ENCODE peak calls at places on chromosomes 5 and 9, in four cellular contexts. N is HepG2, V is K562, M is GM12878. Z is an unnamed sample.
A peak's percentile ranks its signal among the peaks of the same experiment; 100 is the strongest.

GRCh38 chr5:2752875-2753435 is 1.5 kb upstream of the IRX2 start:
- DNase-seq in N (no peak), V (no peak), M (no peak), Z (no peak)

GRCh38 chr5:124729687-124730359 is 16.6 kb downstream of the ZNF608 start:
- DNase-seq in N (no peak), V (no peak), M (no peak), Z (no peak)

GRCh38 chr9:18800579-18800978 is 232.4 kb downstream of the SAXO1 start:
- DNase-seq in N (no peak), V (no peak), M (no peak), Z (no peak)

GRCh38 chr5:81354093-81354492 is 39.8 kb downstream of the ACOT12 start:
- DNase-seq in N (no peak), V (no peak), M (no peak), Z (no peak)

GRCh38 chr5:112403069-112403468 is 16.0 kb downstream of the EPB41L4A start:
- DNase-seq in N (no peak), V (no peak), M (no peak), Z (no peak)

GRCh38 chr5:59206132-59206581 is 623.3 kb downstream of the RAB3C start:
- DNase-seq in N (no peak), V (no peak), M (no peak), Z (no peak)

GRCh38 chr5:147391781-147392180 is 118.1 kb downstream of the DPYSL3 start:
- DNase-seq in N (peak; percentile 25), V (no peak), M (no peak), Z (peak; percentile 38)

GRCh38 chr5:169107316-169107715 is 193.6 kb downstream of the SLIT3 start:
- DNase-seq in N (no peak), V (no peak), M (no peak), Z (no peak)

GRCh38 chr5:41247135-41247534 is 33.8 kb upstream of the C6 start:
- DNase-seq in N (no peak), V (no peak), M (no peak), Z (no peak)

GRCh38 chr5:126138475-126139005 is 284.7 kb upstream of the GRAMD2B start:
- DNase-seq in N (no peak), V (no peak), M (no peak), Z (no peak)

GRCh38 chr9:6522263-6522662 is 109.3 kb downstream of the UHRF2 start:
- DNase-seq in N (no peak), V (no peak), M (no peak), Z (no peak)

DNA sequence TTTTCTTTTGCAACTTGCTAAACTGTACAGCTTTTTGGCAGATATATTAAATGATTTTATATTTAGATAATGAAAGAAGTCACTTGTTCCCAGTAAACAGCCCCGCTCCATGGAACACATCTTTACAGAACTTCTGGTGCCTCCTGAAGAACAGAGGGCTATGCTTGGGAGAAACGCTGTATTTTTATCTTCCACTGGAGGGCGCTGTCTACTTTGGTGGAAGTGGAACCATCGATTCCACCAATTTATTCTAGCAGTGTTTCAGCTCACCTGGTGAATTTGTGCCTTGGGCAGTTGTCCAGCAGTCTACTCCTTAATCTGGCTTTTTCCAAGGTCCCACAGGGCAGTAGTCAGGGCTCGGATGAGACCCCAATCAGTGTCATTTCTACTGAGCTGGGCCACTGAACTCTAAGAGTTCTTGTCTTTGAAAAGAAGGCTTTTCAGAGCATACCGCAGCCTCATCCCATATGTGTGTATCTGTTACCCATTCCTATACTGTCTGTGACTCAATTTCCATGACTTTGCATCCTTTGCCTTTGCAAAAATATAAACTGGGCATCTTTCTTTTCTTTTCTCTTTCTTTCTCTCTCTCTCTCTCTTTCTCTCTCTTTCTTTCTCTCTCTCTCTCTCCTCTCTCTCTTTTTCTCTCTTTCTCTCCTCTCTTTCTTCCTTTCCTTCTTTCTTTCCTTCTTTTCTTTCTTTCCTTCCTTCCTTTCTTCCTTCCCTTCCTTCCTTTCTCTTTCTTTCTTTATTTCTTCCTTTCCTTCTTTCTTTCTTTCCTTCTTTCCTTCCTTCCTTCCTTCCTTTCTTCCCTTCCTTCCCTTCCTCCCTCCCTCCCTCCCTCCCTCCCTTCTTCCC is 138.5 kb upstream of the ZNF618 start:
- DNase-seq in N (peak; percentile 46), V (peak; percentile 54), M (no peak), Z (peak; percentile 70)
- TF ChIP-seq USF2 in N (no peak), V (no peak), M (no peak), Z (no peak)

GRCh38 chr5:158376679-158377078 is 517.7 kb upstream of the CLINT1 start:
- DNase-seq in N (no peak), V (no peak), M (no peak), Z (no peak)

GRCh38 chr5:158378931-158379330 is 520.0 kb upstream of the CLINT1 start:
- DNase-seq in N (no peak), V (no peak), M (no peak), Z (no peak)

GRCh38 chr5:158380661-158381060 is 521.7 kb upstream of the CLINT1 start:
- DNase-seq in N (no peak), V (no peak), M (no peak), Z (no peak)

GRCh38 chr5:158373623-158374375 is 514.9 kb upstream of the CLINT1 start:
- DNase-seq in N (no peak), V (no peak), M (no peak), Z (no peak)

GRCh38 chr5:158375531-158375930 is 516.6 kb upstream of the CLINT1 start:
- DNase-seq in N (no peak), V (no peak), M (no peak), Z (no peak)
- TF ChIP-seq TCF7 in N (no peak), V (no peak), M (no peak), Z (no peak)

GRCh38 chr9:92295827-92296258 is 2.3 kb upstream of the IARS1 start:
- DNase-seq in N (no peak), V (peak; percentile 63), M (no peak), Z (no peak)
- TF ChIP-seq MAX in N (no peak), V (no peak), M (no peak), Z (no peak)

GRCh38 chr5:180328296-180329137 is 24.6 kb downstream of the GFPT2 start:
- DNase-seq in N (peak; percentile 74), V (peak; percentile 76), M (peak; percentile 17), Z (peak; percentile 91)
- TF ChIP-seq USF2 in N (no peak), V (no peak), M (no peak), Z (no peak)

GRCh38 chr5:83654427-83654994 is 66.1 kb downstream of the HAPLN1 start:
- DNase-seq in N (no peak), V (no peak), M (no peak), Z (no peak)
- TF ChIP-seq TCF7 in N (no peak), V (no peak), M (no peak), Z (no peak)

DNA sequence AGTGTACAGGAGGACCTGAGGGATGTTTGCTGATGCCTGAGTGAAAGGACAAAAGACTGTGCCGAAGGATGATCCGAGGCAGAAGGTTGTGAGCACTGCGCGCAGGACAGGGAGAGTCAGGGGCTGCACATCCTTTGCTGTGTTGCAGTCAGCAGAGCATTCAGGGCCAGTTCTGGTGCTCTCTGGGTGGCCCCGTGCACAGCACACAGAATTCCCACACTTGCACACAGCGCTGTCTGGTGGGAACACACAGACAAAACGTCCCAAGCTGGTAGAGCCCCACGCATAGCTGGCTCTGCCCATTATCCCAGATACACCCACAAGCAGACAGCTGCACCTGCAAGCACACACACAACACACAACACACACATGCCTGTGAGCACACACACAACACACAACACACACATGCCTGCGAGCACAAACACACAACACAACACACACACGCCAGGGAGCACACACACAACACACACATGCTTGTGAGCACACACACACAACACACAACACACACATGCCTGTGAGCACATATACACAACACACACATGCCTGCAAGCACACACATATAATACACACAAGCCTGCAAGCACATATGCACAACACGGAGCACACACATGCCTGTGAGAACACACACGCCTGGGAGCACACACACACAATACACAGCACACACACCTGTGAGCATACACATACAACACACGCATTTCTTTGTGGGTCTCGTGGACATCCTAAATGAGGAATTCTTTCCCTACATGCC is 74.4 kb downstream of the FGF18 start:
- DNase-seq in N (no peak), V (no peak), M (no peak), Z (no peak)
- TF ChIP-seq MAX in N (no peak), V (no peak), M (no peak), Z (no peak)

GRCh38 chr9:77807295-77807694 is 159.2 kb upstream of the GNA14 start:
- DNase-seq in N (peak; percentile 84), V (no peak), M (no peak), Z (no peak)
- TF ChIP-seq USF2 in N (no peak), V (no peak), M (no peak), Z (no peak)

DNA sequence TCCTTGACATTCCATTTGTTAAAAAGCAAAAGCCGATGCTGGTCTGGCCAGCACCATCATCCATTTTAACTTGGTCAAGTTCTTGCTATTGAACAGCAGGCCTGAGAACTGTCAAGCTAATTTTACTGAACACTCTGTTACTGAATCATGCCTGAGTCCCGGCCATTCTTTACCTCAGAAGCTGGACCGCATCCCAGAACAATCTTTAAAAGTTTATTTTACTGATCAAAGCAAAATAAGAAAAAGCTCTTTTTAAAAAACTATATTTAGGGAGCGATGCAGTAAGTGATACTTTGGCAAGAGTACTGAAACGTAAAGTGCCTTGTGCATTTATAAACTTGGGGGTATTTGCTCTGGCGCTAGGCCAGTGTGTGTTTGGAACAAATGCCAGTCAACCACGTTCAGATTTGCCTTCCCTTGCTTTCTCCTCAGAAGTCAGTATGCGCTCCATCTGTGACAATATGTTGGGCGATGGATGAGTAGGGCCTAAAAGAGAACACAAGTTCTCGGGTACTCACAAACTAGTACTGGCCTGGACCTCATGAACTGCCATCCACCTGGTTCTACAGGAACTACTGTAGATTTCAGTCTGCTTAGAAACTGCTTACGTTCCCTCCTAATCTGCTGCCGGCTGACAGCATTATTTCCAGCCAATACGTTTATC is 161.9 kb downstream of the MAPKAP1 start:
- DNase-seq in N (no peak), V (no peak), M (no peak), Z (no peak)
- TF ChIP-seq TCF7 in N (no peak), V (no peak), M (no peak), Z (no peak)

DNA sequence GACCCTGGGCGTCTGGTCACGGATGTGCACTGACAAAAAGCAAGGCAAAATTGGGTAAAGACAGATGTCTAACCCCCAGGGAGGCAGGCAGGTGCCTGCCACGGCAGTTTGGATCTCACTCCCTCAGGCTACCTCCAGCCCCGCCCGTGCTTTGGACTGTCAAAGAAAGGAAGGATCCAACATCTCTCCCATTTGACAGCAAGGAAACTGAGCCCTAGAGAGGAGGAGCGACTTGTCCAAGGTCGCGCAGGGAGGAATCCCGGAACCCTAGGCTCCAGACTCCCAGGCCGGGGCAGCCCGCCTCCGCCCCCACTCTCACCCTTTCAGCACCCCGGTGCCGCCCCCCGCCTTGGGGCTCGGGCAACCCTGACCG is 376 bp downstream of the GOLGA1 start:
- DNase-seq in N (no peak), V (no peak), M (no peak), Z (no peak)
- TF ChIP-seq MAX in N (no peak), V (no peak), M (no peak), Z (no peak)

Z was measured in WTC11.